ENCODE peak calls at places on chromosome 11, in four cellular contexts. A is stimulated activated CD8-positive, alpha-beta memory T cell treated with anti-CD3 and anti-CD28 coated beads, Interleukin-4, amount 100 ng/mL, for 4 hours; W is fibroblast of lung; N is body of pancreas. D is an unnamed sample.

GRCh38 chr11:95338430-95338991 is 107.5 kb upstream of the SESN3 start:
- DNase-seq in A (no peak), W (peak; percentile 79), N (peak; percentile 39), D (no peak)

GRCh38 chr11:7046474-7046873 is 26.2 kb downstream of the NLRP14 start:
- DNase-seq in A (no peak), W (peak; percentile 71), N (no peak), D (no peak)

GRCh38 chr11:74449369-74449931 is 17.9 kb downstream of the KCNE3 start:
- DNase-seq in W (peak; percentile 66), N (peak; percentile 70), A (no peak), D (no peak)

GRCh38 chr11:116500833-116501622 is 271.8 kb downstream of the BUD13 start:
- DNase-seq in N (no peak), W (no peak), A (no peak), D (no peak)

GRCh38 chr11:18986744-18987143 is 47.5 kb upstream of the MRGPRX1 start:
- DNase-seq in W (no peak), A (no peak), N (no peak), D (no peak)

GRCh38 chr11:32032478-32032877 is 58.4 kb upstream of the RCN1 start:
- DNase-seq in A (no peak), W (peak; percentile 12), N (no peak), D (no peak)

GRCh38 chr11:73800407-73800806 is 12.7 kb downstream of the MRPL48 start:
- DNase-seq in A (no peak), W (no peak), N (no peak), D (no peak)

GRCh38 chr11:62574363-62575057 is 819 bp upstream of the EEF1G start:
- DNase-seq in A (no peak), W (peak; percentile 36), N (peak; percentile 38), D (no peak)

GRCh38 chr11:92140021-92140420 is 84.6 kb upstream of the FAT3 start:
- DNase-seq in N (no peak), W (no peak), A (no peak), D (no peak)

GRCh38 chr11:12066056-12066798 is 44.2 kb upstream of the MICAL2 start:
- DNase-seq in W (peak; percentile 96), N (peak; percentile 65), A (no peak), D (no peak)

GRCh38 chr11:680476-680875 is 14.5 kb downstream of the DEAF1 start:
- DNase-seq in N (no peak), A (no peak), W (no peak), D (no peak)

GRCh38 chr11:103897156-103897555 is 139.3 kb upstream of the DDI1 start:
- DNase-seq in W (no peak), N (no peak), A (no peak), D (no peak)

GRCh38 chr11:11608783-11609232 is 13.0 kb downstream of the GALNT18 start:
- DNase-seq in A (no peak), W (peak; percentile 50), N (no peak), D (no peak)

GRCh38 chr11:129992161-129992944 is 10.3 kb downstream of the PRDM10 start:
- DNase-seq in N (peak; percentile 83), A (no peak), W (peak; percentile 46), D (peak; percentile 50)

GRCh38 chr11:45930031-45930794 is 7.8 kb downstream of the LARGE2 start:
- DNase-seq in W (no peak), A (no peak), N (peak; percentile 75), D (no peak)

GRCh38 chr11:111707039-111707690 is 59.0 kb downstream of the PPP2R1B start:
- DNase-seq in W (peak; percentile 84), N (peak; percentile 76), A (no peak), D (no peak)

GRCh38 chr11:12544986-12545775 is 129.0 kb upstream of the TEAD1 start:
- DNase-seq in N (no peak), W (peak; percentile 57), A (no peak), D (no peak)

GRCh38 chr11:22431074-22431473 is 92.9 kb downstream of the SLC17A6 start:
- DNase-seq in W (no peak), N (no peak), A (no peak), D (no peak)